ENCODE peak calls at places on chromosomes 11 and 22, in nine cellular contexts. Z is cardiac fibroblast; J is AG09309; K is effector CD4-positive, alpha-beta T cell; B is smooth muscle cell of the brain vasculature; I is glutamatergic neuron; S is EL; A is NCI-H526; M is GOT3. X is an unnamed sample.
A peak's percentile ranks its signal among the peaks of the same experiment; 100 is the strongest.

GRCh38 chr11:9982796-9983579 is 311.0 kb downstream of the SBF2 start:
- DNase-seq in B (peak; percentile 65), J (no peak), A (peak; percentile 89), I (no peak), M (no peak), S (peak; percentile 46), Z (no peak), K (no peak), X (no peak)

GRCh38 chr11:25755918-25756584 is 575.9 kb upstream of the ANO3 start:
- DNase-seq in M (no peak), K (no peak), Z (no peak), B (no peak), J (no peak), I (no peak), S (no peak), A (no peak), X (no peak)

GRCh38 chr11:69451289-69451688 is 30.2 kb upstream of the LINC01488 start:
- DNase-seq in J (no peak), Z (no peak), K (no peak), I (no peak), B (no peak), S (no peak), M (no peak), A (no peak), X (no peak)

GRCh38 chr22:45094826-45095225 is 68.9 kb upstream of the NUP50 start:
- DNase-seq in K (no peak), M (no peak), S (no peak), J (no peak), B (no peak), Z (no peak), A (no peak), I (no peak), X (no peak)

GRCh38 chr22:45917146-45917545 is 59.8 kb downstream of the WNT7B start:
- DNase-seq in S (no peak), M (no peak), Z (no peak), A (no peak), B (no peak), J (no peak), I (no peak), K (no peak), X (no peak)

GRCh38 chr11:121207485-121208115 is 85.0 kb upstream of the SC5D start:
- DNase-seq in S (no peak), M (no peak), K (no peak), A (peak; percentile 97), Z (peak; percentile 10), I (no peak), B (no peak), J (peak; percentile 5), X (peak; percentile 63)

GRCh38 chr22:50714150-50714549 is 23.9 kb upstream of the ACR start:
- DNase-seq in J (no peak), A (no peak), S (no peak), K (no peak), I (peak; percentile 3), B (no peak), Z (no peak), M (no peak), X (no peak)

GRCh38 chr11:33350287-33350686 is 93.1 kb downstream of the HIPK3 start:
- DNase-seq in A (no peak), B (no peak), Z (no peak), M (no peak), K (no peak), S (no peak), I (no peak), J (no peak), X (no peak)

GRCh38 chr22:48845356-48845936 is 982.2 kb downstream of the BRD1 start:
- DNase-seq in M (no peak), K (no peak), I (no peak), Z (no peak), A (no peak), J (no peak), B (no peak), S (no peak), X (no peak)

GRCh38 chr11:19240420-19241259 is at the start of gene E2F8:
- DNase-seq in A (peak; percentile 92), K (peak; percentile 68), J (peak; percentile 43), M (peak; percentile 45), B (peak; percentile 78), Z (peak; percentile 93), S (peak; percentile 96), I (peak; percentile 95), X (peak; percentile 86)

GRCh38 chr11:127195791-127196190 is 195.2 kb upstream of the KIRREL3 start:
- DNase-seq in M (no peak), J (no peak), B (no peak), S (no peak), K (no peak), Z (no peak), A (no peak), I (no peak), X (no peak)

GRCh38 chr11:112614605-112615004 is 346.6 kb upstream of the NCAM1 start:
- DNase-seq in M (no peak), J (no peak), S (no peak), I (no peak), Z (no peak), K (no peak), A (no peak), B (no peak), X (no peak)

GRCh38 chr11:93740031-93740801 is 1.1 kb downstream of the TAF1D start:
- DNase-seq in K (no peak), S (peak; percentile 76), B (no peak), J (no peak), A (peak; percentile 57), M (no peak), Z (peak; percentile 72), I (no peak), X (peak; percentile 9)

GRCh38 chr11:65887026-65887722 is 1.1 kb downstream of the FIBP start:
- DNase-seq in B (no peak), K (no peak), J (no peak), M (no peak), Z (no peak), A (no peak), S (no peak), I (no peak), X (no peak)

GRCh38 chr11:72321381-72321996 is 77.5 kb upstream of the PHOX2A start:
- DNase-seq in S (peak; percentile 77), K (no peak), I (no peak), B (no peak), J (no peak), M (no peak), Z (peak; percentile 55), A (no peak), X (no peak)

GRCh38 chr22:46104170-46104880 is 46.0 kb upstream of the PPARA start:
- DNase-seq in K (no peak), I (no peak), A (no peak), B (no peak), S (no peak), Z (no peak), M (no peak), J (no peak), X (peak; percentile 61)

GRCh38 chr11:104259121-104259610 is 95.2 kb upstream of the PDGFD start:
- DNase-seq in A (no peak), K (no peak), I (no peak), Z (no peak), J (no peak), B (no peak), S (no peak), M (no peak), X (no peak)

GRCh38 chr22:48702573-48703264 is 1125.0 kb downstream of the BRD1 start:
- DNase-seq in K (no peak), M (no peak), B (no peak), S (no peak), I (no peak), J (no peak), Z (no peak), A (peak; percentile 17), X (no peak)

GRCh38 chr11:44939673-44940072 is 11.0 kb downstream of the TP53I11 start:
- DNase-seq in S (no peak), I (no peak), B (no peak), Z (no peak), J (no peak), K (no peak), M (no peak), A (no peak), X (no peak)

GRCh38 chr11:59765068-59765770 is 10.0 kb downstream of the STX3 start:
- DNase-seq in J (no peak), M (no peak), S (no peak), Z (no peak), B (no peak), A (no peak), I (no peak), K (no peak), X (no peak)

GRCh38 chr22:16829985-16830384 is 4.8 kb upstream of the XKR3 start:
- DNase-seq in K (no peak), A (no peak), I (no peak), M (no peak), Z (no peak), J (no peak), B (no peak), S (no peak), X (no peak)

GRCh38 chr22:32528984-32529982 is 54.7 kb downstream of the FBXO7 start:
- DNase-seq in M (peak; percentile 12), Z (peak; percentile 85), B (peak; percentile 54), I (peak; percentile 87), S (peak; percentile 84), K (peak; percentile 35), A (no peak), J (peak; percentile 54), X (peak; percentile 79)

GRCh38 chr11:64449381-64450167 is 90.6 kb downstream of the RPS6KA4 start:
- DNase-seq in I (peak; percentile 85), M (no peak), J (no peak), K (peak; percentile 53), A (peak; percentile 80), Z (peak; percentile 57), S (peak; percentile 69), B (no peak), X (no peak)

GRCh38 chr11:108003623-108004022 is 5.1 kb upstream of the CUL5 start:
- DNase-seq in Z (no peak), K (no peak), M (no peak), B (no peak), S (no peak), I (no peak), A (no peak), J (no peak), X (no peak)

GRCh38 chr11:50174189-50174588 is 141.5 kb downstream of the OR4C45 start:
- DNase-seq in I (no peak), K (no peak), M (peak; percentile 12), J (no peak), A (no peak), B (no peak), S (no peak), Z (peak; percentile 85), X (no peak)

GRCh38 chr11:123174196-123175183 is 20.6 kb downstream of the CLMP start:
- DNase-seq in Z (peak; percentile 97), A (no peak), B (no peak), M (no peak), S (peak; percentile 98), K (no peak), I (no peak), J (peak; percentile 98), X (peak; percentile 97)

GRCh38 chr22:37492428-37493344 is 6.5 kb upstream of the MFNG start:
- DNase-seq in A (no peak), Z (peak; percentile 63), I (peak; percentile 70), B (no peak), S (peak; percentile 65), J (peak; percentile 20), M (no peak), K (peak; percentile 19), X (peak; percentile 78)

GRCh38 chr22:45889093-45889538 is 87.8 kb downstream of the WNT7B start:
- DNase-seq in B (no peak), Z (no peak), J (no peak), K (no peak), I (peak; percentile 11), A (no peak), M (no peak), S (no peak), X (no peak)

GRCh38 chr11:85694385-85694980 is 8.5 kb upstream of the CCDC89 start:
- DNase-seq in K (no peak), M (no peak), A (no peak), I (no peak), B (no peak), Z (peak; percentile 78), J (no peak), S (peak; percentile 56), X (peak; percentile 57)

GRCh38 chr11:85627332-85627997 is at the start of gene DLG2:
- DNase-seq in B (no peak), M (no peak), A (peak; percentile 75), K (no peak), J (no peak), S (peak; percentile 53), I (no peak), Z (peak; percentile 54), X (peak; percentile 63)

GRCh38 chr11:107563702-107564101 is 1.8 kb downstream of the ALKBH8 start:
- DNase-seq in A (peak; percentile 68), I (peak; percentile 32), S (peak; percentile 65), J (no peak), K (peak; percentile 14), Z (peak; percentile 70), B (peak; percentile 17), M (no peak), X (peak; percentile 51)

X was measured in fibroblast of gingiva.